ENCODE peak calls at places on chromosome X, in eight cellular contexts. A is OCI-LY7, B is H1, H is HFFc6, R is dorsolateral prefrontal cortex, N is GM13977, U is HCT116, O is fibroblast of lung. K is an unnamed sample.

GRCh38 chrX:121000589-121000988 is 15.0 kb upstream of the CT47A1 start:
- DNase-seq in A (peak), B (no peak), H (no peak), R (no peak), N (peak), U (peak), O (peak), K (no peak)

GRCh38 chrX:2484721-2485459 is 15.9 kb downstream of the DHRSX start:
- DNase-seq in A (no peak), B (no peak), H (peak), R (peak), N (no peak), U (no peak), O (peak), K (no peak)

GRCh38 chrX:136598631-136599030 is 49.3 kb upstream of the CD40LG start:
- DNase-seq in A (no peak), B (no peak), H (no peak), R (no peak), N (no peak), U (no peak), O (no peak), K (no peak)

GRCh38 chrX:1658083-1658463 is 43.2 kb downstream of the ASMT start:
- DNase-seq in A (no peak), B (no peak), H (no peak), R (no peak), N (no peak), U (no peak), O (no peak), K (no peak)

GRCh38 chrX:65871671-65872311 is 168.1 kb downstream of the VSIG4 start:
- DNase-seq in A (peak), B (peak), H (no peak), R (no peak), N (peak), U (peak), O (no peak), K (peak)

GRCh38 chrX:13469963-13470679 is 99.3 kb upstream of the EGFL6 start:
- DNase-seq in A (no peak), B (no peak), H (peak), R (no peak), N (no peak), U (no peak), O (peak), K (no peak)

GRCh38 chrX:138128025-138128671 is 562.2 kb downstream of the ZIC3 start:
- DNase-seq in A (peak), B (no peak), H (peak), R (no peak), N (peak), U (peak), O (peak), K (peak)

GRCh38 chrX:2705461-2705860 is 14.4 kb downstream of the CD99 start:
- DNase-seq in A (no peak), B (no peak), H (no peak), R (no peak), N (no peak), U (no peak), O (no peak), K (no peak)

GRCh38 chrX:25020391-25021131 is 4.8 kb upstream of the ARX start:
- DNase-seq in A (peak), B (no peak), H (no peak), R (no peak), N (peak), U (no peak), O (no peak), K (peak)

GRCh38 chrX:17174671-17175070 is 200.3 kb upstream of the NHS start:
- DNase-seq in A (no peak), B (no peak), H (no peak), R (peak), N (no peak), U (no peak), O (peak), K (no peak)

GRCh38 chrX:114959729-114960128 is 57.7 kb downstream of the IL13RA2 start:
- DNase-seq in A (no peak), B (no peak), H (peak), R (no peak), N (peak), U (no peak), O (peak), K (no peak)

GRCh38 chrX:139058831-139059495 is 347.4 kb upstream of the FGF13 start:
- DNase-seq in A (no peak), B (no peak), H (no peak), R (no peak), N (no peak), U (no peak), O (peak), K (no peak)

GRCh38 chrX:6227445-6227820 is 1.2 kb downstream of the NLGN4X start:
- DNase-seq in A (no peak), B (no peak), H (no peak), R (no peak), N (no peak), U (no peak), O (peak), K (no peak)

GRCh38 chrX:133988010-133988409 is 2.6 kb upstream of the GPC3 start:
- DNase-seq in A (no peak), B (no peak), H (no peak), R (no peak), N (no peak), U (no peak), O (no peak), K (no peak)

GRCh38 chrX:46630141-46630540 is 56.6 kb downstream of the CHST7 start:
- DNase-seq in A (no peak), B (no peak), H (peak), R (no peak), N (no peak), U (no peak), O (peak), K (no peak)

DNA sequence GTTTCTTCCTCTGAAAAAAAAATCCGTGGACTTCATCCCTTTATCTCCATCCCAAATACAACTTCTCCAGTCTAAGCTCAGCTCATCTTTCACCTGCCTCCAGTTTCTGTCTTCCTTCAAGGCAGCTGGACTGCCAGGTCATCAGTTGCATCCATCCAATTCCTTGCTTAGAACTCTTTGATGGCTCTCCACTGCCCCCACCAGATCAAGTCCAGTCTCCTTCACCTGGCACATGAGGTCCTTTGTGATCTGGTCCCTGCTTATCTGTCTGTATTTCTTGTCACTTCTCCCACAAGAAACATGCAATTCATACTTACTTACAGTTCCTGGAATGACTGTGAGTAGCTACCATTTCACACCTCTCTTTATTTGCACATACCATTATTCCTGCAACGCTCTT is 33.8 kb downstream of the OTUD6A start:
- DNase-seq in A (no peak), B (no peak), H (peak), R (no peak), N (no peak), U (peak), O (no peak), K (no peak)
- TF ChIP-seq CTCF in A (peak), B (peak), H (peak), R (no peak), N (peak), U (peak), O (peak), K (no peak)

GRCh38 chrX:56219702-56220101 is 12.5 kb upstream of the KLF8 start:
- DNase-seq in A (no peak), B (no peak), H (no peak), R (no peak), N (no peak), U (peak), O (no peak), K (no peak)
- TF ChIP-seq CTCF in A (peak), B (peak), H (no peak), R (no peak), N (peak), U (peak), O (peak), K (no peak)

DNA sequence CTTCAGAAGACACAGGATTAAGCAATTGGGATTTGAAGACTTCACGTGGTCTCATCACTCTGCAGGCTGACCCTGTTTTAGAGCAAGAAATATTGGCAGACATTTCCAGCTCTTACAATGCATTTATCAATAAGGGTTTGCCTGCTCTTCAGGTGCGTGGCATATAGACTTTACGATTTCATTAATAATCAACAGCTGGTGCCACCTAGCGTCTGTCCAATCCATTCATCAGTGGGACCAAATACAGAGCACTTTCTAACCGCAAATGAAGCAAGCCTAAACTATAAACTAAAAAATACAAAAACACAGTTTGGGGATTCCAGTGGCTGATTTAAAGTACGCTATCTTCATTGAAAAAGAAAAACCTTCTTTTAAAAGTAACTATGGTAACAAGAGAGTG is 125.4 kb upstream of the DMD start:
- DNase-seq in A (peak), B (no peak), H (no peak), R (peak), N (no peak), U (no peak), O (no peak), K (no peak)
- TF ChIP-seq CTCF in A (peak), B (peak), H (peak), R (peak), N (peak), U (no peak), O (peak), K (no peak)

DNA sequence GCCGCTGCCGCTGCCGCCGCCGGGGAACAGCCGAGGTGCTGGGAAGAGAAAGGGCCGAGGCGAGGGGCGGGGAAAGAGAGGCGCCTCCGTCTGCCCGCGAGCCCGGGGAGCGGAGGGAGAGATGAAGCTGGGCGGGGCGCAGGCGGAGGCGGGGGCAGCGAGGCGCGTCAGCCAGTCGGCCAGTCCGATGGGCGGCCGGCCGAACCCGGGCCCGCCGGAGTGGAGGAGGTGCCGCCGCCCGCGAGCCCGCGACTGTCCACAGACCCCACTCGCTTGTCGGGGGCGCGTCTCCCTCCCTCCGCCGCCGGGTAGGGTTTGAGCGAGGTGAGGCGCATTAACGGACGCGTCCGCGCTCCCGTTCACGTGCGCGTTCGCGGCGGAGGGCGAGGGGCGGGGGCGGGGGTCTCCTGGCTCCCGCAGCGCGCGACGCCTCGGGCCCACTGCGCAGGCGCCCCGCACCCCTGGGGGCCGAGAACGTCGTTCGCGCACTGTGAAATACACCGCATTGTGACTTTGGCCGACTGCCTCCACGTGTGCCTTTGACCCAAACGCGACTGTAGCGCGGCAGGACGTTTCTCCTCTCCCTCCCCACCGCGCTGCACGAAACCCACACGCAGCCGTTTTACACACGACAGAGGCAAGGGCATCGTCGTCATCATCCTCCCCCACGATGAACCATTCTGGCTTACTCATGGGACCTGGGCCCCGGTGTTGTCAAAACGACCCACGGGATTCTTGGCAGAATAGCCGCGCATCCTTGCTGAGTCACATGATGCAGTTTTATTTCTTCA is at the start of gene NUDT11:
- DNase-seq in A (peak), B (no peak), H (peak), R (peak), N (peak), U (no peak), O (peak), K (peak)
- TF ChIP-seq CTCF in A (no peak), B (no peak), H (no peak), R (no peak), N (no peak), U (no peak), O (no peak), K (no peak)

K was measured in GM10248.